ENCODE peak calls at places on chromosomes 2 and 18, in four cellular contexts. I is dorsolateral prefrontal cortex, V is ovary, J is right lobe of liver. K is an unnamed sample.

GRCh38 chr2:239175181-239175580 is 225.6 kb downstream of the HDAC4 start:
- DNase-seq in V (no peak), J (no peak), I (peak), K (no peak)

GRCh38 chr2:217989221-217989948 is 13.4 kb downstream of the TNS1 start:
- DNase-seq in V (peak), I (no peak), J (no peak), K (no peak)

GRCh38 chr18:76522104-76522503 is 27.1 kb upstream of the ZNF516 start:
- DNase-seq in J (no peak), V (peak), I (no peak), K (no peak)

GRCh38 chr2:200302940-200303727 is 3.4 kb upstream of the SPATS2L start:
- DNase-seq in J (no peak), V (no peak), I (no peak), K (no peak)

GRCh38 chr2:39050109-39050508 is 70.7 kb downstream of the SOS1 start:
- DNase-seq in J (no peak), I (no peak), V (no peak), K (no peak)

GRCh38 chr2:178477443-178478099 is 829 bp downstream of the FKBP7 start:
- DNase-seq in J (no peak), I (no peak), V (no peak), K (peak)

GRCh38 chr2:134669731-134670669 is 48.8 kb downstream of the TMEM163 start:
- DNase-seq in I (no peak), V (peak), J (no peak), K (no peak)

GRCh38 chr2:97708608-97709007 is 4.8 kb upstream of the ZAP70 start:
- DNase-seq in J (no peak), I (no peak), V (no peak), K (no peak)

GRCh38 chr2:135052997-135053474 is 944 bp downstream of the RAB3GAP1 start:
- DNase-seq in I (no peak), J (no peak), V (no peak), K (no peak)

GRCh38 chr2:219455635-219456034 is 21.0 kb downstream of the SPEG start:
- DNase-seq in I (no peak), J (no peak), V (no peak), K (no peak)

GRCh38 chr2:110211938-110212858 is at the start of gene MTLN:
- DNase-seq in V (peak), J (peak), I (peak), K (peak)

GRCh38 chr2:111054791-111055627 is 65.7 kb upstream of the BCL2L11 start:
- DNase-seq in J (no peak), I (no peak), V (no peak), K (no peak)

GRCh38 chr2:38386831-38387230 is 9.8 kb upstream of the ATL2 start:
- DNase-seq in V (no peak), J (no peak), I (no peak), K (no peak)

GRCh38 chr2:136281281-136282117 is 163.6 kb upstream of the CXCR4 start:
- DNase-seq in J (no peak), I (no peak), V (no peak), K (no peak)

GRCh38 chr2:57890462-57890861 is 156.1 kb upstream of the VRK2 start:
- DNase-seq in J (no peak), V (no peak), I (no peak), K (peak)

K was measured in NCI-H1694 treated with DMSO at 0.1 percent for 48 hours.